ENCODE peak calls at places on chromosomes 3 and 15, in eight cellular contexts. D is skeletal muscle cell, U is anterior cingulate cortex, L is endothelial cell, J is GM12865, H is T-helper 1 cell, A is HT1080, C is H54. O is an unnamed sample.

GRCh38 chr3:77309460-77309859 is 269.6 kb downstream of the ROBO2 start:
- DNase-seq in D (no peak), U (no peak), L (no peak), J (no peak), H (no peak), A (no peak), C (no peak), O (no peak)

GRCh38 chr3:22685598-22685997 is 517.5 kb upstream of the UBE2E2 start:
- DNase-seq in D (no peak), U (no peak), L (peak), J (peak), H (no peak), A (peak), C (no peak), O (no peak)

GRCh38 chr15:45128971-45129639 is 574 bp downstream of the DUOXA1 start:
- DNase-seq in D (no peak), U (no peak), L (no peak), J (no peak), H (no peak), A (no peak), C (no peak), O (no peak)

GRCh38 chr15:100844167-100844566 is 35.5 kb upstream of the ALDH1A3 start:
- DNase-seq in D (no peak), U (no peak), L (no peak), J (no peak), H (no peak), A (no peak), C (no peak), O (no peak)

GRCh38 chr15:57743424-57743823 is 36.9 kb downstream of the POLR2M start:
- DNase-seq in D (no peak), U (no peak), L (no peak), J (peak), H (no peak), A (peak), C (no peak), O (no peak)

GRCh38 chr3:182565916-182566524 is 227.3 kb upstream of the ATP11B start:
- DNase-seq in D (no peak), U (no peak), L (no peak), J (no peak), H (no peak), A (peak), C (no peak), O (no peak)

GRCh38 chr15:71115567-71116351 is 488 bp downstream of the THSD4 start:
- DNase-seq in D (no peak), U (no peak), L (peak), J (peak), H (no peak), A (peak), C (no peak), O (no peak)

GRCh38 chr3:160449660-160450598 is at the start of gene TRIM59:
- DNase-seq in D (peak), U (peak), L (peak), J (peak), H (peak), A (peak), C (peak), O (peak)

O was measured in RCC 7860.